ENCODE peak calls at places on chromosomes 5 and 9, in four cellular contexts. One of them, this sample, is unnamed. For H3K4me1, the result is how much of the 10 kb centered on the place peaks cover.

GRCh38 chr9:123669355-123669754 is 260.6 kb downstream of the DENND1A start:
- DNase-seq in Peyer's patch: no peak
- DNase-seq in sigmoid colon: no peak
- DNase-seq in A549: no peak
- DNase-seq in this sample: no peak

GRCh38 chr5:111016801-111017200 is 54.7 kb upstream of the TSLP start:
- DNase-seq in sigmoid colon: no peak
- DNase-seq in A549: no peak
- DNase-seq in Peyer's patch: no peak
- DNase-seq in this sample: no peak

GRCh38 chr9:7374966-7375650 is 424.5 kb downstream of the DMAC1 start:
- DNase-seq in Peyer's patch: no peak
- DNase-seq in A549: no peak
- DNase-seq in sigmoid colon: no peak
- DNase-seq in this sample: no peak

GRCh38 chr5:171920765-171921391 is 85.6 kb downstream of the FBXW11 start:
- DNase-seq in sigmoid colon: no peak
- DNase-seq in A549: no peak
- DNase-seq in Peyer's patch: no peak
- DNase-seq in this sample: no peak

GRCh38 chr5:94508421-94509148 is 109.8 kb downstream of the KIAA0825 start:
- DNase-seq in A549: no peak
- DNase-seq in Peyer's patch: no peak
- DNase-seq in sigmoid colon: no peak
- DNase-seq in this sample: no peak

GRCh38 chr9:32742296-32742695 is 41.0 kb upstream of the TMEM215 start:
- DNase-seq in sigmoid colon: no peak
- DNase-seq in Peyer's patch: no peak
- DNase-seq in A549: no peak
- DNase-seq in this sample: no peak

GRCh38 chr5:54917323-54917722 is 68.1 kb downstream of the ESM1 start:
- DNase-seq in A549: no peak
- DNase-seq in sigmoid colon: no peak
- DNase-seq in Peyer's patch: no peak
- DNase-seq in this sample: no peak

GRCh38 chr5:140038373-140038957 is 4.6 kb downstream of the NRG2 start:
- DNase-seq in Peyer's patch: no peak
- DNase-seq in sigmoid colon: no peak
- DNase-seq in A549: no peak
- DNase-seq in this sample: no peak

GRCh38 chr5:73154607-73155006 is 18.4 kb upstream of the TMEM174 start:
- DNase-seq in sigmoid colon: no peak
- DNase-seq in A549: no peak
- DNase-seq in Peyer's patch: no peak
- DNase-seq in this sample: no peak

GRCh38 chr9:99457981-99458380 is 235.9 kb downstream of the SEC61B start:
- DNase-seq in A549: no peak
- DNase-seq in sigmoid colon: no peak
- DNase-seq in Peyer's patch: no peak
- DNase-seq in this sample: no peak

GRCh38 chr9:131399972-131400371 is 6.1 kb downstream of the PRRC2B start:
- DNase-seq in Peyer's patch: no peak
- DNase-seq in sigmoid colon: no peak
- DNase-seq in A549: no peak
- DNase-seq in this sample: no peak

GRCh38 chr9:131397100-131397790 is 3.4 kb downstream of the PRRC2B start:
- DNase-seq in Peyer's patch: no peak
- DNase-seq in sigmoid colon: no peak
- DNase-seq in A549: no peak
- DNase-seq in this sample: no peak

GRCh38 chr9:131396626-131397025 is 2.7 kb downstream of the PRRC2B start:
- DNase-seq in sigmoid colon: no peak
- DNase-seq in Peyer's patch: no peak
- DNase-seq in A549: no peak
- DNase-seq in this sample: no peak

GRCh38 chr9:131395745-131396479 is 2.0 kb downstream of the PRRC2B start:
- DNase-seq in A549: no peak
- DNase-seq in sigmoid colon: no peak
- DNase-seq in Peyer's patch: no peak
- DNase-seq in this sample: no peak

DNA sequence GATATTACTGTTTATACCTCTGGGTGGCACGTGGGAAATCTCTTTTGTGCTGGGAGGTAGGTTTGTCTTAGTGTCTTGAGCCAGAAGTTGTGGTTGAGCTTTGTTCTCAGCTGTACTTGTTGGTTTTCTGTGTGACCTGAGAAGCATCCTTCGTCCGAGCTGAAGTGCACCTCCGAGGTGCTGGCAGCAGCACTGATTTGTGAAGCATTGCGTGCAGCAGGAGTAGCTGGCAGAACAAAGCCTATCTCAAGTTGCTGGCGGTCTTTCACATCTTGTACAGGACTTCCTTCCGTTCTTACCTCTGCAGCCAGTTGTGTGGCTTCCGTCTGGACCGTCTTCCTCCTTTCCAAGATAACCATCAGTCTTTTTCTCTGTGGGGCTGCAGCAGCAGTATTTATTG is 4.3 kb downstream of the PRRC2B start:
- DNase-seq in sigmoid colon: no peak
- DNase-seq in Peyer's patch: peak
- DNase-seq in A549: no peak
- DNase-seq in this sample: no peak
- TF ChIP-seq POLR2A in sigmoid colon: no peak
- TF ChIP-seq POLR2A in Peyer's patch: no peak
- TF ChIP-seq POLR2A in A549: no peak
- TF ChIP-seq POLR2A in this sample: no peak

DNA sequence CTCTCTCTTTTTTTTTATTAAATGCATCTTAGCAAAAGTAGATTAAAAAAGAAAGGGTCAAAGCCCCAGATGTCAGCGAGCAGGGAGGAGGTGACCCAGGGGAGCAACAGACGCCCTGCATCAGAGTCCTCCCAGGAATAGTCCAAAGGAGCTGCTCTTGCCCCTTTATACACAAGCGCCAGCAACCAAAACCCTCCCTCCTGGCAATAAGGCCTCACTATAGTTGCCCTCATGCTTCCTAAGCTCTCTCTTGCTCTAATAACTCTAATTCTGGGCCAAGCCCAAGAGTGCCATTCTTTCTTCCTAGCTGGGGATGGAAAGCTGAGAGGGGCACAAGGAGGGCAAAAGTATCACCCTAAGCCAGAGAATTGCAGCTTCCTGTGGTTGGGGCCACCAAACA is 26.3 kb downstream of the PCDHGC5 start:
- DNase-seq in Peyer's patch: no peak
- DNase-seq in A549: no peak
- DNase-seq in sigmoid colon: no peak
- DNase-seq in this sample: no peak
- H3K4me1 ChIP-seq in Peyer's patch: under half
- H3K4me1 ChIP-seq in A549: under half
- H3K4me1 ChIP-seq in sigmoid colon: under half
- H3K4me1 ChIP-seq in this sample: under half

DNA sequence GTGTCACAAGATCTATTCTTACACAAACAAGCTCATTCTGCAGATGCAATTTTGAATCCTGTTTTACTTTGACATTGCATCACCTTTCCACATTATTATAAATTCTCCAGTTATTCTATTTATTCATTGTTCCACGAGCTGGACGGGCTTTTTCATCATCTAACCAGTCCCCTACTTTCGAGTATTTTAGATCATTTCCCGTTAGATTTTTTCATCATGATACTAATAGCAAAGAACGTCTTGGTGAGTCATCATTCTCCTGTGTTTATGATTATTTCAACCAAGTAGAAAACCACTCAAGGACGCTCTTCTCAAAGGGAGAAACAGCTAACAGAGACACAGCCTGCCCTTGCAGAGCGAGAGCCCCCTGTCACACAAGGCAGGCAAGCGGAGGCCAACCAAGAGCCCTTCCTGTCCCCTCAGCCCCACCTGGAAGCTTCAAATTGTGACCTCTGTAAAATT is 15.1 kb downstream of the BBLN start:
- DNase-seq in Peyer's patch: no peak
- DNase-seq in A549: no peak
- DNase-seq in sigmoid colon: no peak
- DNase-seq in this sample: no peak
- H3K27ac ChIP-seq in Peyer's patch: no peak
- H3K27ac ChIP-seq in A549: no peak
- H3K27ac ChIP-seq in sigmoid colon: peak
- H3K27ac ChIP-seq in this sample: no peak

DNA sequence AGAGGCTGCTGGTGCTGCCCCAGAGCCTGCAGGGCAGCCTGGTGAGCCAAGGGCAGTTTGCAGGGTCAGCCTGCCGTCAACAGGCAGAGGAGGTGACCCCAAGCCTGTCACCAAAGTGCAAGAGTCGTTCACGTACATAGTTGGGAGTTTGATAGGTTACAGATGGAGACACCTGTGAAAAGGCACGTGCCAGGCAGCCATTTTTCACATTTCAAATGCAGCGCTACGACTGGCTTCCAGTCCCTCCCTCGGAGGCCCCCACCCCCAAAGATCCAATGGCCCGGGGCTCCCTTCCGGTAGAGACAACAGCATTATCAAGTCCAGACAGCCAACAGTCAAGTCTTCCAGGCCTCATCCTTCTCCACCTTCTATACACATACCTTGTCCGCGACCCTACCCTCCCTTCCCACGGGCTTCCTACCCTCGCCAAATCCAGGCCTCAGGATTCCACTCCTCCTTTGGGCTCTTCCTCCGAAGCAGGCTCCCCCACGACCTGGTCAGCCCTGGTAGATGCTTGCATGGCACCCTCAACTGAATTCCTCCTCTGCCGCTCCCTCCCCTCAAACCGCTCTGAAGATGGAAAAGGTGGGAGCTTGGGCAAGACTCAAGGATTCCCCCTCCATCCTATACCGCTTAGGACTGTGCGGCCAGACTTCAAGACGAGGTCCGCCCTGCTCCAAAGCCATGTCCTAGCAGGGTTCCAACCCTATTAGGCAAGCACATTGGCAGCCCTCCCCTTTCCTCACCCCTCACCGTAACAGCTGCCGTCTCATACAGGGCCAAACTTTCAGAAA is 13.2 kb downstream of the HNRNPH1 start:
- DNase-seq in sigmoid colon: peak
- DNase-seq in A549: no peak
- DNase-seq in Peyer's patch: no peak
- DNase-seq in this sample: no peak
- TF ChIP-seq POLR2A in sigmoid colon: no peak
- TF ChIP-seq POLR2A in A549: no peak
- TF ChIP-seq POLR2A in Peyer's patch: no peak
- TF ChIP-seq POLR2A in this sample: no peak

This sample was measured in esophagus squamous epithelium.